ENCODE peak calls at places on chromosomes 13 and 19, in five cellular contexts. N is body of pancreas, L is NB4, P is A549, U is HCT116. V is an unnamed sample.

GRCh38 chr13:95251641-95252040 is 49.6 kb downstream of the ABCC4 start:
- DNase-seq in N (no peak), L (no peak), P (no peak), U (no peak), V (no peak)

GRCh38 chr19:23273022-23273593 is 22.9 kb upstream of the ZNF724 start:
- DNase-seq in N (peak; percentile 21), L (peak; percentile 33), P (no peak), U (no peak), V (no peak)

GRCh38 chr13:66665991-66666390 is 564.1 kb downstream of the PCDH9 start:
- DNase-seq in N (no peak), L (no peak), P (peak; percentile 61), U (no peak), V (no peak)

GRCh38 chr13:102597029-102598015 is 536 bp downstream of the TPP2 start:
- DNase-seq in N (peak; percentile 16), L (peak; percentile 59), P (peak; percentile 1), U (no peak), V (peak; percentile 25)

GRCh38 chr19:48608798-48609263 is 2.3 kb downstream of the SPACA4 start:
- DNase-seq in N (no peak), L (peak; percentile 96), P (peak; percentile 83), U (peak; percentile 66), V (peak; percentile 83)

GRCh38 chr19:28871099-28871725 is 341.7 kb downstream of the UQCRFS1 start:
- DNase-seq in N (no peak), L (no peak), P (no peak), U (no peak), V (no peak)

GRCh38 chr19:13831560-13832056 is 36.4 kb downstream of the ZSWIM4 start:
- DNase-seq in N (no peak), L (no peak), P (peak; percentile 45), U (no peak), V (no peak)

GRCh38 chr19:403221-404036 is 5.5 kb downstream of the C2CD4C start:
- DNase-seq in N (no peak), L (no peak), P (peak; percentile 16), U (no peak), V (no peak)

GRCh38 chr13:42883142-42883541 is 101.8 kb downstream of the FAM216B start:
- DNase-seq in N (no peak), L (no peak), P (no peak), U (no peak), V (no peak)

GRCh38 chr19:10553087-10553667 is 9.5 kb downstream of the ATG4D start:
- DNase-seq in N (no peak), L (peak; percentile 57), P (no peak), U (no peak), V (no peak)

GRCh38 chr19:33438987-33439781 is 65.7 kb downstream of the CEBPG start:
- DNase-seq in N (no peak), L (no peak), P (no peak), U (no peak), V (no peak)

GRCh38 chr19:35346193-35347052 is 1.3 kb upstream of the FFAR1 start:
- DNase-seq in N (peak; percentile 14), L (no peak), P (no peak), U (no peak), V (peak; percentile 84)

GRCh38 chr13:67549331-67549730 is 319.2 kb upstream of the PCDH9 start:
- DNase-seq in N (no peak), L (peak; percentile 27), P (peak; percentile 11), U (no peak), V (no peak)

GRCh38 chr19:19176950-19177349 is 6.9 kb upstream of the MEF2B start:
- DNase-seq in N (no peak), L (no peak), P (peak; percentile 36), U (no peak), V (no peak)

GRCh38 chr13:90299238-90299637 is 1048.2 kb upstream of the MIR17HG start:
- DNase-seq in N (no peak), L (no peak), P (no peak), U (no peak), V (no peak)

DNA sequence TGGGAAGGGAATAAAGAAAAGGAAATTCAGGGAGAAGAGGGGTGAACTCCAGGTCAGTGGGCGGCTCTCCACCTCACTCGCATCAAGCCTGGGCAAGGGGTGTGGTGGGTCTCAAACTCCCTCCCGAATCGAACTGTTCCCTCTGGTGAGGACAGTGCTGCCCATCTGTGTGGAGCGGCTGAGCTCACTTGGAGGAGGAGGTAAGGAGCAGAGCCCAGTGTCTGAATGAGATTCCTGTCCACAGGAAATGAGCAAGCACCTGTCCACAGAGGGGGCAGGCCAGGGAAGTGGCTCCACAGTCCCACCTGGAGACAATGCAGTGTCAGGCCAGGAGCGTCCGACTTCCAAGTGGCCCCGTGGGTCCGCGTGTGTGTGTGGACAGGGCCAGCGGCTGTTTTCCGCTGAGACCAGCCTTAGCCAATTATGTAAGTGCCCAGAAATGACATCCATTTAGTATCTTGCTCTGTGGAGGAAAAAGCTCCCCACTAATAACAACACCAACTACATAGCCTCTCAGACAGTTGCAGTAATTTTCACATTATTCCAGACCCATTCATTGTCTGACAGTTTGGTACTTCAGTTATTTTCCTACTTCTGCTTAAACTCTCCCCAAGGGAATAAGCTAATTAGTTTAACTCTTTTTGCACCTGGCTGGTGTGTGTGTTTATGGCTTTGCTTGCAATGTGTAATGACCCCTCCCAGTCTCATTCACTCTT is 114.5 kb downstream of the SOX1 start:
- DNase-seq in N (no peak), L (no peak), P (no peak), U (no peak), V (no peak)
- TF ChIP-seq CTCF in N (no peak), L (no peak), P (no peak), U (no peak), V (no peak)

DNA sequence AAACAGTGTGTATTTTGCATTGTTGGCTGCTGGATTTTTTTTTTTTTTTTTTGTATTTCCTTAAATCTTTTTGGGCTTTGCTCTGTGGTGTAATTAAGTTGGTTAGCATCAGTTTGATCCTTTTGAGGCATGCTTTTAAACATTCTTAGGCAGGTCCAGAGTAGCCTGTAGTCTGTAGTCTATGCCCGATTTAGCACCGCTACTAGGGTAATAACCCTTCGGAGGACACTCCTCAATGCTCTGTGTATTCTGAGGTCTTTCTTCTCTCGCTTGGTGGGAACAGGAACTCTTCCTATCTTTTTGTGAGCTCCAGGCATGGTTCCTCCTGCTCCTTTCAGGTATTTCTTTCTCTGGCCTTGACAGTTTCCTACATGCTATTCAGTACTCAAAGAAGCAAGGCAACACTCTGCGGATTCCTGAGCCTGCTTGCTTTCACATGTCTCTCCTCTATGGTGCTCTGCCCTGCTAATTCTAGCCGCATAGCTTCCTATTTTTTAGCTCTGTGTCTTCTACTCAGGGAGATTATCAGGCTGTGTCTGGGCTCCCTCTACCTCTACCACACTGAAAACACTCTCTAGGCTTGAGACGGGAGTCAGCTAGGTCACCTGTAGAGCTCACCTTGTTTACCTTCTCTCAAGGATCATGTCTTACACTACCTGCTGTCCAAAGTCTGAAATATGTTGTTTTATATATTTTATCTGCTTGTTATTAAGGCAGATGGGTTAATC is 195.1 kb downstream of the NDFIP2 start:
- DNase-seq in N (no peak), L (no peak), P (no peak), U (no peak), V (no peak)
- TF ChIP-seq CTCF in N (no peak), L (no peak), P (no peak), U (no peak), V (no peak)

DNA sequence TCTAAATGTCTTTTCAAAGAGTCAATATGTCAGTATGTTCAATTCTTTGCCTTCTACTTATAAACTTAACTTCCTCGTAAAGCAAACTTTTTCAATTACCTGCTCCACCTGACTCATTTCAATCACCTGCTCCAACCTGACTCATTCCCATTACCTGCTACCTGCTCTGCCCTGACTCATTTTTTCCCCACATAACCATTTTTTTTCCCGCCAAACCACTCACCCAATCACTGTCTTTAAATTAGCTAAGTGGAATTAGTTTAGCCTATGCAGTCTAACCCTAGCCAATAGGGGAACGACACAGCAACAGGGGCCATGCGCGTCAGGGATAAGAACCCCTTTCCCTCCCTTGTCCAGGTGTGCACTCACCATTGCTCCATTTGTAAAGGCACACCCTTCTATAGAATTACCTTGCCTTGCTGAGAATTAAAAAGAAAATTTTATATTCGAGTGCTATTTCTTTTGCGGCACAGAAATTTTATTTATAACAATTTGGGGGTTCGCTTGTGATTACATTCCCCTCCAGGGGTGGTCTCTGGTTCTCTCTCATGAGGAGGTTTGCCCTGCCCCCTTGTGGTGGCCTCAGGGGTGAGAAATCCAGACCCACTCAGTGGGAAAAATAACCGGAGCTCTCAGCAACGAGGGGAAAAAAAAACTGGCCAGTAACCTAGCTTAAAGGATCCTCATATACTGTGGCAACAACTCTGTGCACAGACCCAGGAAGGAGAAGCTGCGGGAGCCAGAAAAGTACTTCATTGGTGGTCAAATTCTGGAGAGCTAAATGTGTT is 193.1 kb downstream of the ZNF486 start:
- DNase-seq in N (peak; percentile 28), L (no peak), P (no peak), U (no peak), V (no peak)
- TF ChIP-seq CTCF in N (peak; percentile 21), L (peak; percentile 38), P (no peak), U (no peak), V (no peak)

DNA sequence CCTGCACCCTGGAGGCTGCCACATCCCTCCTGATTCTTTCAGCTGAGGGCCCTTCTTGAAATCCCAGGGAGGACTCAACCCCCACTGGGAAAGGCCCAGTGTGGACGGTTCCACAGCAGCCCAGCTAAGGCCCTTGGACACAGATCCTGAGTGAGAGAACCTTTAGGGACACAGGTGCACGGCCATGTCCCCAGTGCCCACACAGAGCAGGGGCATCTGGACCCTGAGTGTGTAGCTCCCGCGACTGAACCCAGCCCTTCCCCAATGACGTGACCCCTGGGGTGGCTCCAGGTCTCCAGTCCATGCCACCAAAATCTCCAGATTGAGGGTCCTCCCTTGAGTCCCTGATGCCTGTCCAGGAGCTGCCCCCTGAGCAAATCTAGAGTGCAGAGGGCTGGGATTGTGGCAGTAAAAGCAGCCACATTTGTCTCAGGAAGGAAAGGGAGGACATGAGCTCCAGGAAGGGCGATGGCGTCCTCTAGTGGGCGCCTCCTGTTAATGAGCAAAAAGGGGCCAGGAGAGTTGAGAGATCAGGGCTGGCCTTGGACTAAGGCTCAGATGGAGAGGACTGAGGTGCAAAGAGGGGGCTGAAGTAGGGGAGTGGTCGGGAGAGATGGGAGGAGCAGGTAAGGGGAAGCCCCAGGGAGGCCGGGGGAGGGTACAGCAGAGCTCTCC is 6.9 kb upstream of the CEACAM5 start:
- DNase-seq in N (no peak), L (peak; percentile 39), P (peak; percentile 71), U (no peak), V (no peak)
- TF ChIP-seq CTCF in N (no peak), L (peak; percentile 60), P (peak; percentile 59), U (peak; percentile 65), V (peak; percentile 30)

DNA sequence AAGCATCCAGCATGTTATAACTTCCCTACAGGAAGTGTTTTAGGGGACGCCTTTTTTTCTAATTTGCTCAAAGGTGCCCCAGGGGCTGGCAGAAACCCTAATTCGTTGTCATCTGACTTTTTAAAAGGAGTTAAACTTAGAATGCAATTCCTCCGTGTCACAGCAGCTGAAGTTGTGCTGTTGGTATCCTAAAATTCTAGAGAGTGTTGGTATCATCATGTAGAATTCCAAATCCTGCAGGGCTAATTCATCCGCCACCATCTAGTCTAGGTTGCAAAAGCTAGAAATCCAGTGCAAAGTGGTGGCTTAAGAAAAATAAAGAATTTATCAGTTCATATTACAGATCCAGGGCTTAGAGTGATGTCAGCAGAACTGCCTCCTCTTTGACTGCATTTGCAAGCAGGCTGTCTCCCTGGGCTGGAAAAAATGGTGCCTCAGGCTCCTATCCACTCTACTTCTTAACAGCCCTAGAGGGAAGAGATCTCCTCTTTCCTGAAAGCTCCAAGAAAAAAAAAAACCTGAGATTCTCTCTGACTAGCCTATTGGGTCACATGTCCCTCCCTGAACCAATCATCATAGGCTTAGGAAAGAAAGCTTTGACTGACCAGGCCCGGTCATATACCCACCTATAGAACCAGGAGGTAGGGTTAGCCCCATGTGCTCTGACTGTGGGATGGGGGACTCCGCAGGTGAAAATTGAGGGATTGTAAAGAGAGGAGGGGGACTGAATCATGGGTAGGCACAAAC is 73.0 kb downstream of the MAP4K1 start:
- DNase-seq in N (no peak), L (no peak), P (no peak), U (peak; percentile 56), V (no peak)
- TF ChIP-seq CTCF in N (no peak), L (no peak), P (peak; percentile 100), U (no peak), V (no peak)

V was measured in GM13976.